ENCODE peak calls at places on chromosome 2, in seven cellular contexts. One of them, this sample, is unnamed.

GRCh38 chr2:143928613-143929012 is 591.3 kb downstream of the ZEB2 start:
- DNase-seq in breast epithelium: no peak
- DNase-seq in HCT116: no peak
- DNase-seq in right lobe of liver: no peak
- DNase-seq in cardiac muscle cell: peak
- DNase-seq in GM12865: no peak
- DNase-seq in mammary epithelial cell: no peak
- DNase-seq in this sample: no peak

GRCh38 chr2:207772081-207772843 is 2.6 kb upstream of the FZD5 start:
- DNase-seq in HCT116: no peak
- DNase-seq in breast epithelium: no peak
- DNase-seq in mammary epithelial cell: no peak
- DNase-seq in cardiac muscle cell: peak
- DNase-seq in GM12865: no peak
- DNase-seq in right lobe of liver: no peak
- DNase-seq in this sample: no peak

GRCh38 chr2:237256845-237257244 is 157.1 kb downstream of the COL6A3 start:
- DNase-seq in HCT116: no peak
- DNase-seq in right lobe of liver: no peak
- DNase-seq in cardiac muscle cell: peak
- DNase-seq in breast epithelium: no peak
- DNase-seq in mammary epithelial cell: no peak
- DNase-seq in GM12865: no peak
- DNase-seq in this sample: no peak

GRCh38 chr2:141911485-141912066 is 219.2 kb downstream of the LRP1B start:
- DNase-seq in breast epithelium: no peak
- DNase-seq in cardiac muscle cell: peak
- DNase-seq in HCT116: peak
- DNase-seq in mammary epithelial cell: peak
- DNase-seq in GM12865: peak
- DNase-seq in right lobe of liver: no peak
- DNase-seq in this sample: peak

GRCh38 chr2:142010871-142011270 is 119.9 kb downstream of the LRP1B start:
- DNase-seq in GM12865: no peak
- DNase-seq in HCT116: no peak
- DNase-seq in right lobe of liver: no peak
- DNase-seq in mammary epithelial cell: no peak
- DNase-seq in cardiac muscle cell: no peak
- DNase-seq in breast epithelium: no peak
- DNase-seq in this sample: no peak

GRCh38 chr2:29900971-29901633 is 20.3 kb downstream of the ALK start:
- DNase-seq in cardiac muscle cell: no peak
- DNase-seq in right lobe of liver: no peak
- DNase-seq in breast epithelium: no peak
- DNase-seq in GM12865: no peak
- DNase-seq in HCT116: no peak
- DNase-seq in mammary epithelial cell: no peak
- DNase-seq in this sample: no peak

GRCh38 chr2:213119061-213119809 is 32.2 kb downstream of the IKZF2 start:
- DNase-seq in breast epithelium: no peak
- DNase-seq in cardiac muscle cell: peak
- DNase-seq in right lobe of liver: no peak
- DNase-seq in mammary epithelial cell: peak
- DNase-seq in GM12865: peak
- DNase-seq in HCT116: no peak
- DNase-seq in this sample: peak

GRCh38 chr2:8754056-8754790 is 72.4 kb downstream of the ID2 start:
- DNase-seq in right lobe of liver: no peak
- DNase-seq in cardiac muscle cell: peak
- DNase-seq in breast epithelium: no peak
- DNase-seq in HCT116: no peak
- DNase-seq in mammary epithelial cell: no peak
- DNase-seq in GM12865: no peak
- DNase-seq in this sample: no peak

GRCh38 chr2:131127076-131127475 is 21.9 kb downstream of the PLEKHB2 start:
- DNase-seq in cardiac muscle cell: no peak
- DNase-seq in GM12865: no peak
- DNase-seq in breast epithelium: no peak
- DNase-seq in right lobe of liver: no peak
- DNase-seq in HCT116: no peak
- DNase-seq in mammary epithelial cell: no peak
- DNase-seq in this sample: no peak

GRCh38 chr2:47198985-47199451 is 43.9 kb upstream of the STPG4 start:
- DNase-seq in breast epithelium: no peak
- DNase-seq in HCT116: no peak
- DNase-seq in cardiac muscle cell: peak
- DNase-seq in right lobe of liver: no peak
- DNase-seq in mammary epithelial cell: peak
- DNase-seq in GM12865: no peak
- DNase-seq in this sample: peak

GRCh38 chr2:226915846-226916360 is 80.0 kb downstream of the RHBDD1 start:
- DNase-seq in mammary epithelial cell: peak
- DNase-seq in breast epithelium: no peak
- DNase-seq in right lobe of liver: no peak
- DNase-seq in HCT116: no peak
- DNase-seq in GM12865: no peak
- DNase-seq in cardiac muscle cell: peak
- DNase-seq in this sample: peak

GRCh38 chr2:235000426-235001236 is 48.8 kb downstream of the SH3BP4 start:
- DNase-seq in HCT116: no peak
- DNase-seq in mammary epithelial cell: no peak
- DNase-seq in cardiac muscle cell: peak
- DNase-seq in right lobe of liver: peak
- DNase-seq in GM12865: no peak
- DNase-seq in breast epithelium: no peak
- DNase-seq in this sample: no peak

GRCh38 chr2:43224571-43225092 is 1.8 kb downstream of the ZFP36L2 start:
- DNase-seq in breast epithelium: no peak
- DNase-seq in GM12865: peak
- DNase-seq in cardiac muscle cell: peak
- DNase-seq in HCT116: no peak
- DNase-seq in mammary epithelial cell: no peak
- DNase-seq in right lobe of liver: no peak
- DNase-seq in this sample: no peak

GRCh38 chr2:170679607-170680079 is 35.5 kb upstream of the SP5 start:
- DNase-seq in cardiac muscle cell: no peak
- DNase-seq in mammary epithelial cell: no peak
- DNase-seq in HCT116: no peak
- DNase-seq in right lobe of liver: no peak
- DNase-seq in breast epithelium: no peak
- DNase-seq in GM12865: no peak
- DNase-seq in this sample: peak

GRCh38 chr2:209864716-209865295 is 93.2 kb downstream of the UNC80 start:
- DNase-seq in mammary epithelial cell: no peak
- DNase-seq in cardiac muscle cell: no peak
- DNase-seq in HCT116: no peak
- DNase-seq in GM12865: no peak
- DNase-seq in breast epithelium: no peak
- DNase-seq in right lobe of liver: no peak
- DNase-seq in this sample: no peak

GRCh38 chr2:54482725-54483124 is 26.6 kb downstream of the SPTBN1 start:
- DNase-seq in breast epithelium: no peak
- DNase-seq in right lobe of liver: no peak
- DNase-seq in GM12865: no peak
- DNase-seq in mammary epithelial cell: peak
- DNase-seq in HCT116: peak
- DNase-seq in cardiac muscle cell: peak
- DNase-seq in this sample: peak

GRCh38 chr2:233643128-233643527 is 6.9 kb downstream of the UGT1A10 start:
- DNase-seq in GM12865: peak
- DNase-seq in cardiac muscle cell: peak
- DNase-seq in breast epithelium: no peak
- DNase-seq in HCT116: peak
- DNase-seq in right lobe of liver: peak
- DNase-seq in mammary epithelial cell: peak
- DNase-seq in this sample: peak

GRCh38 chr2:240919161-240919781 is 13.1 kb downstream of the CROCC2 start:
- DNase-seq in cardiac muscle cell: no peak
- DNase-seq in HCT116: no peak
- DNase-seq in GM12865: no peak
- DNase-seq in right lobe of liver: peak
- DNase-seq in breast epithelium: peak
- DNase-seq in mammary epithelial cell: no peak
- DNase-seq in this sample: no peak

GRCh38 chr2:145166716-145167115 is 646.8 kb upstream of the ZEB2 start:
- DNase-seq in right lobe of liver: no peak
- DNase-seq in HCT116: no peak
- DNase-seq in breast epithelium: no peak
- DNase-seq in mammary epithelial cell: no peak
- DNase-seq in GM12865: no peak
- DNase-seq in cardiac muscle cell: no peak
- DNase-seq in this sample: no peak

GRCh38 chr2:27379840-27380625 is 501 bp downstream of the ZNF513 start:
- DNase-seq in HCT116: no peak
- DNase-seq in mammary epithelial cell: peak
- DNase-seq in breast epithelium: no peak
- DNase-seq in right lobe of liver: peak
- DNase-seq in cardiac muscle cell: peak
- DNase-seq in GM12865: peak
- DNase-seq in this sample: peak

GRCh38 chr2:6928452-6928851 is 11.2 kb downstream of the RNF144A start:
- DNase-seq in cardiac muscle cell: no peak
- DNase-seq in GM12865: no peak
- DNase-seq in mammary epithelial cell: no peak
- DNase-seq in right lobe of liver: no peak
- DNase-seq in breast epithelium: no peak
- DNase-seq in HCT116: no peak
- DNase-seq in this sample: no peak

GRCh38 chr2:1718339-1719220 is 25.7 kb downstream of the PXDN start:
- DNase-seq in right lobe of liver: no peak
- DNase-seq in breast epithelium: no peak
- DNase-seq in HCT116: no peak
- DNase-seq in cardiac muscle cell: no peak
- DNase-seq in mammary epithelial cell: no peak
- DNase-seq in GM12865: no peak
- DNase-seq in this sample: no peak

GRCh38 chr2:219291394-219291793 is 12.2 kb downstream of the DNAJB2 start:
- DNase-seq in HCT116: no peak
- DNase-seq in GM12865: no peak
- DNase-seq in breast epithelium: no peak
- DNase-seq in mammary epithelial cell: no peak
- DNase-seq in right lobe of liver: no peak
- DNase-seq in cardiac muscle cell: no peak
- DNase-seq in this sample: no peak

DNA sequence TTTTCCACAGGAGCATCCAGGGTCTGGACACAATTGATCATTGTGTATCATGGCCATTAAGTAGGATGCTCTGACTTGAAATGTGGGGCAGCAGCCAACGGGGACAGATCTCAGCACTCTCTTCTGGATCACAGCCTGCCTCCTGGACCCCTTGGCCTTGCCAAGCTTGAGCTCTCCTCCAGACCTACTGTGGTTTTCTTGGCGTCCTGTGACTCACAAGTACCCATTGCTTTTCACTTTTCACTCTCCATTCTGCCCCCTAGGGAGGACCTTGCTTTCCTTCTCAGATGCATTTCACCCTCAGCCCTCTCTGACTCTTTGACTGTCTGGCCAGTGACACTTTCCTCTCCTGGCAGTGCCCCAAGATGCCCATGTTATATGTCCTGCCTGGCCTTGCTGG is 203.2 kb downstream of the INSIG2 start:
- DNase-seq in cardiac muscle cell: no peak
- DNase-seq in breast epithelium: no peak
- DNase-seq in HCT116: no peak
- DNase-seq in right lobe of liver: no peak
- DNase-seq in GM12865: no peak
- DNase-seq in mammary epithelial cell: no peak
- DNase-seq in this sample: peak
- TF ChIP-seq CTCF in cardiac muscle cell: no peak
- TF ChIP-seq CTCF in breast epithelium: no peak
- TF ChIP-seq CTCF in HCT116: no peak
- TF ChIP-seq CTCF in right lobe of liver: no peak
- TF ChIP-seq CTCF in GM12865: no peak
- TF ChIP-seq CTCF in mammary epithelial cell: no peak
- TF ChIP-seq CTCF in this sample: no peak

GRCh38 chr2:216328347-216328746 is 43.9 kb downstream of the MARCHF4 start:
- DNase-seq in HCT116: no peak
- DNase-seq in right lobe of liver: no peak
- DNase-seq in cardiac muscle cell: peak
- DNase-seq in GM12865: no peak
- DNase-seq in mammary epithelial cell: no peak
- DNase-seq in breast epithelium: no peak
- DNase-seq in this sample: peak
- TF ChIP-seq CTCF in HCT116: peak
- TF ChIP-seq CTCF in right lobe of liver: no peak
- TF ChIP-seq CTCF in cardiac muscle cell: peak
- TF ChIP-seq CTCF in GM12865: no peak
- TF ChIP-seq CTCF in mammary epithelial cell: peak
- TF ChIP-seq CTCF in breast epithelium: no peak
- TF ChIP-seq CTCF in this sample: peak

DNA sequence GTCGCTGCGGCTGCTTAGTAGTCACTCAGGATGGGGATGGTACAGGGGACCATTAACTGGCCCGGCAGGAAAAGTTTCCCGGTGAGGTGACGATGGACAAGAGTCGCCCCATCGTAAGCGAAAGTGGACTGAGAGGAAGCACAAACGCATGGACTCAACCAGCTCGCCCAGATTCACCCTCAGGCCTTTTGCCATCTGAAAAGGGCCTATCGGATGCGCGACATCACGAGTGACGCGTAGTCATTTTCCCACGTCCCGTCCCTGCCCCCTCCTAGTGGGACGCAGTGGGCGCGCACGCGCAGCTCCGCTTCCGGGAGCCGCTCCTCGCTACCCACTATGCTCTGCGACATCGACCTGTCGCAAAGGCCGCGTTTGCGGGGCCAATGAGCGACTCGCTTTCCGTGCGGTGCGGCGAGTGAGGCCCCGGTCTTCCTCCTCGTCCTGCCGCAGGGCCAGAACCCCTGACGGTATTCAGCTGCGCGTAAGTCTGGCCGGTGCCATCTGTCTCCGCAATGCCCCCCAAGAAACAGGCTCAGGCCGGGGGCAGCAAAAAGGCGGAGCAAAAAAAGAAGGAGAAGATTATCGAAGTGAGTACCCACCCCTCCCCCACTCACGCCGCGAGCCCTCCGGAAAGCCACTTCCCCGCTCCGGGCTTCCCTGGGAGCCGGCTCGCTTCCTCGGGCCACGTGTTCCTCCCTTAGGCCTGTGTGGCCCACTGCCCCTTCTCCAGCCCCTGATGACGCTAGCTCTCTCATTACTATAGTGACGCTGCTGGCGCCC is at the start of gene ZC3H15:
- DNase-seq in GM12865: peak
- DNase-seq in mammary epithelial cell: peak
- DNase-seq in cardiac muscle cell: peak
- DNase-seq in HCT116: peak
- DNase-seq in breast epithelium: peak
- DNase-seq in right lobe of liver: peak
- DNase-seq in this sample: peak
- TF ChIP-seq CTCF in GM12865: no peak
- TF ChIP-seq CTCF in mammary epithelial cell: no peak
- TF ChIP-seq CTCF in cardiac muscle cell: no peak
- TF ChIP-seq CTCF in HCT116: no peak
- TF ChIP-seq CTCF in breast epithelium: no peak
- TF ChIP-seq CTCF in right lobe of liver: no peak
- TF ChIP-seq CTCF in this sample: no peak

DNA sequence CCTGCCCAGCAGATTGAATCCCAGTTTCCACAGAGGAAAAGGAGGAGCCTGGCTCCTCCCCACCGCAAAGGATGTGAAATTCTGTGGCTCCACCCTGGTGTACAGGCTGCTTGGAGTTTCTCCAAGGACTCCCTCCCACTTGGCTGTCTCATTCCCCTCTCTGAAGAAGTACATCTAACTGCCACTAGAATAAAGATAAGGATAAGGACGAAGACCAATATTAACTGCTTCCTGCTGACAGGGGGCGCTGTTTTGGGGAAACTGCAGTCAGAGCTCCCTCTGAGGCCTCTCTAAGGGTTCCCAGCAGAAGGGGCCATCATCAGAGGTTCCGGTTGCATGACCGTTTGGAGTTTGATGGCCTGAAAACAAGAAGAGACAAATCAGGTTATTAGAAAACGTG is 790.9 kb downstream of the CPS1 start:
- DNase-seq in cardiac muscle cell: no peak
- DNase-seq in breast epithelium: no peak
- DNase-seq in GM12865: peak
- DNase-seq in mammary epithelial cell: no peak
- DNase-seq in right lobe of liver: no peak
- DNase-seq in HCT116: no peak
- DNase-seq in this sample: no peak
- TF ChIP-seq CTCF in cardiac muscle cell: no peak
- TF ChIP-seq CTCF in breast epithelium: no peak
- TF ChIP-seq CTCF in GM12865: peak
- TF ChIP-seq CTCF in mammary epithelial cell: no peak
- TF ChIP-seq CTCF in right lobe of liver: no peak
- TF ChIP-seq CTCF in HCT116: no peak
- TF ChIP-seq CTCF in this sample: no peak

This sample was measured in MCF 10A.